ENCODE peak calls at places on chromosomes 6 and 20, in eight cellular contexts. H is activated CD4-positive, alpha-beta T cell treated with anti-CD3 and anti-CD28 coated beads, Interleukin-2, amount 50 U/mL, for 4 hours; F is posterior cingulate gyrus; B is IMR-90; Z is adipocyte; Q is HT1080; D is EL; O is CD8-positive, alpha-beta memory T cell. X is an unnamed sample.

GRCh38 chr20:43904195-43904594 is 10.5 kb upstream of the TOX2 start:
- DNase-seq in H (no peak), F (no peak), B (no peak), Z (no peak), Q (no peak), D (no peak), O (no peak), X (no peak)

GRCh38 chr6:107101661-107102413 is 13.5 kb downstream of the BEND3 start:
- DNase-seq in H (no peak), F (no peak), B (no peak), Z (no peak), Q (no peak), D (no peak), O (no peak), X (no peak)

GRCh38 chr6:6654599-6655575 is 66.4 kb downstream of the LY86 start:
- DNase-seq in H (peak; percentile 37), F (no peak), B (no peak), Z (no peak), Q (peak; percentile 58), D (no peak), O (peak; percentile 14), X (no peak)

GRCh38 chr6:2448826-2449571 is 203.6 kb upstream of the GMDS start:
- DNase-seq in H (no peak), F (no peak), B (peak; percentile 89), Z (peak; percentile 95), Q (peak; percentile 74), D (peak; percentile 83), O (no peak), X (peak; percentile 33)

GRCh38 chr20:56212071-56212470 is 36.5 kb upstream of the MC3R start:
- DNase-seq in H (no peak), F (no peak), B (no peak), Z (no peak), Q (no peak), D (no peak), O (no peak), X (no peak)

GRCh38 chr6:106547053-106547414 is 82.3 kb downstream of the RTN4IP1 start:
- DNase-seq in H (no peak), F (no peak), B (no peak), Z (no peak), Q (no peak), D (no peak), O (no peak), X (no peak)

GRCh38 chr6:33962186-33962585 is 158.4 kb upstream of the MLN start:
- DNase-seq in H (no peak), F (no peak), B (peak; percentile 15), Z (peak; percentile 65), Q (peak; percentile 16), D (peak; percentile 48), O (no peak), X (no peak)

GRCh38 chr6:67630146-67630545 is 1004.9 kb upstream of the ADGRB3 start:
- DNase-seq in H (no peak), F (no peak), B (peak; percentile 74), Z (peak; percentile 90), Q (peak; percentile 83), D (peak; percentile 37), O (no peak), X (no peak)

GRCh38 chr6:1535295-1535694 is 74.4 kb upstream of the FOXC1 start:
- DNase-seq in H (no peak), F (no peak), B (no peak), Z (no peak), Q (peak; percentile 83), D (peak; percentile 47), O (no peak), X (no peak)

GRCh38 chr20:61252601-61253263 is 671 bp downstream of the CDH4 start:
- DNase-seq in H (no peak), F (peak; percentile 20), B (peak; percentile 9), Z (peak; percentile 37), Q (no peak), D (peak; percentile 32), O (no peak), X (no peak)

GRCh38 chr20:17442588-17442987 is 88.6 kb downstream of the BFSP1 start:
- DNase-seq in H (no peak), F (no peak), B (no peak), Z (peak; percentile 25), Q (no peak), D (no peak), O (no peak), X (no peak)

GRCh38 chr20:47141941-47142781 is 214.3 kb downstream of the ZMYND8 start:
- DNase-seq in H (no peak), F (no peak), B (no peak), Z (no peak), Q (no peak), D (no peak), O (no peak), X (no peak)

GRCh38 chr20:50569864-50570836 is 60.0 kb downstream of the PTPN1 start:
- DNase-seq in H (peak; percentile 29), F (no peak), B (peak; percentile 37), Z (peak; percentile 31), Q (no peak), D (peak; percentile 27), O (no peak), X (no peak)

GRCh38 chr6:96458771-96459170 is 62.8 kb upstream of the UFL1 start:
- DNase-seq in H (no peak), F (no peak), B (no peak), Z (no peak), Q (no peak), D (no peak), O (no peak), X (no peak)

GRCh38 chr20:36344517-36345132 is 38.5 kb downstream of the DLGAP4 start:
- DNase-seq in H (no peak), F (no peak), B (peak; percentile 42), Z (peak; percentile 75), Q (no peak), D (peak; percentile 49), O (no peak), X (no peak)

GRCh38 chr6:46888031-46888430 is 33.7 kb downstream of the ADGRF5 start:
- DNase-seq in H (no peak), F (no peak), B (no peak), Z (no peak), Q (peak; percentile 87), D (peak; percentile 52), O (no peak), X (no peak)

GRCh38 chr6:85127696-85128225 is 322.1 kb upstream of the NT5E start:
- DNase-seq in H (no peak), F (no peak), B (no peak), Z (no peak), Q (no peak), D (no peak), O (no peak), X (no peak)

GRCh38 chr20:21712443-21713059 is 7.1 kb downstream of the PAX1 start:
- DNase-seq in H (no peak), F (no peak), B (no peak), Z (no peak), Q (no peak), D (no peak), O (no peak), X (no peak)

GRCh38 chr6:136922680-136922996 is 537 bp downstream of the SLC35D3 start:
- DNase-seq in H (no peak), F (no peak), B (no peak), Z (no peak), Q (no peak), D (no peak), O (no peak), X (no peak)

GRCh38 chr20:51457281-51457932 is 85.1 kb downstream of the NFATC2 start:
- DNase-seq in H (no peak), F (no peak), B (peak; percentile 67), Z (peak; percentile 82), Q (peak; percentile 92), D (peak; percentile 80), O (no peak), X (no peak)

GRCh38 chr6:158869010-158869603 is 49.9 kb upstream of the EZR start:
- DNase-seq in H (no peak), F (no peak), B (no peak), Z (no peak), Q (no peak), D (no peak), O (no peak), X (no peak)

GRCh38 chr20:62322428-62323073 is 19.8 kb downstream of the ADRM1 start:
- DNase-seq in H (no peak), F (no peak), B (no peak), Z (no peak), Q (no peak), D (no peak), O (no peak), X (no peak)

GRCh38 chr20:56716806-56717205 is 87.7 kb downstream of the TFAP2C start:
- DNase-seq in H (no peak), F (no peak), B (no peak), Z (no peak), Q (no peak), D (no peak), O (no peak), X (no peak)

GRCh38 chr6:90286884-90287488 is 9.7 kb downstream of the BACH2 start:
- DNase-seq in H (peak; percentile 51), F (no peak), B (peak; percentile 20), Z (no peak), Q (peak; percentile 59), D (peak; percentile 38), O (peak; percentile 24), X (no peak)

GRCh38 chr6:133553652-133554051 is 312.5 kb downstream of the EYA4 start:
- DNase-seq in H (no peak), F (peak; percentile 17), B (peak; percentile 79), Z (peak; percentile 89), Q (peak; percentile 65), D (peak; percentile 53), O (no peak), X (no peak)

GRCh38 chr20:37729452-37729851 is 35.6 kb downstream of the CTNNBL1 start:
- DNase-seq in H (no peak), F (no peak), B (no peak), Z (no peak), Q (no peak), D (no peak), O (no peak), X (no peak)

GRCh38 chr6:130749402-130749801 is 77.8 kb upstream of the SMLR1 start:
- DNase-seq in H (no peak), F (no peak), B (no peak), Z (no peak), Q (peak; percentile 43), D (peak; percentile 5), O (no peak), X (no peak)

GRCh38 chr6:87832025-87832825 is 130.2 kb upstream of the AKIRIN2 start:
- DNase-seq in H (no peak), F (no peak), B (peak; percentile 30), Z (peak; percentile 52), Q (peak; percentile 38), D (peak; percentile 24), O (peak; percentile 16), X (no peak)

GRCh38 chr20:41038878-41039404 is 10.3 kb downstream of the TOP1 start:
- DNase-seq in H (no peak), F (no peak), B (no peak), Z (no peak), Q (no peak), D (no peak), O (no peak), X (no peak)

GRCh38 chr20:35355372-35355771 is 56.4 kb downstream of the UQCC1 start:
- DNase-seq in H (no peak), F (no peak), B (peak; percentile 59), Z (no peak), Q (no peak), D (no peak), O (no peak), X (no peak)

GRCh38 chr6:11241793-11242201 is 9.3 kb upstream of the NEDD9 start:
- DNase-seq in H (no peak), F (peak; percentile 54), B (no peak), Z (no peak), Q (no peak), D (no peak), O (no peak), X (no peak)

GRCh38 chr20:62587757-62588402 is 54.4 kb upstream of the SLCO4A1 start:
- DNase-seq in H (no peak), F (no peak), B (no peak), Z (peak; percentile 26), Q (peak; percentile 55), D (peak; percentile 63), O (no peak), X (peak; percentile 66)

GRCh38 chr20:21575167-21575566 is 61.3 kb upstream of the NKX2-2 start:
- DNase-seq in H (no peak), F (no peak), B (no peak), Z (no peak), Q (no peak), D (no peak), O (no peak), X (no peak)

X was measured in GM12891.